ENCODE peak calls at places on chromosomes 12 and 14, in seven cellular contexts. One of them, this sample, is unnamed.

GRCh38 chr12:116977465-116978380 is 67.0 kb downstream of the FBXW8 start:
- DNase-seq in GM12892: no peak
- DNase-seq in K562: no peak
- DNase-seq in HepG2: no peak
- DNase-seq in SK-N-SH: no peak
- DNase-seq in GM12878: peak
- DNase-seq in H1: no peak
- DNase-seq in this sample: no peak

GRCh38 chr14:68881396-68881795 is 88.5 kb upstream of the ZFP36L1 start:
- DNase-seq in GM12892: no peak
- DNase-seq in K562: no peak
- DNase-seq in HepG2: no peak
- DNase-seq in SK-N-SH: no peak
- DNase-seq in GM12878: no peak
- DNase-seq in H1: no peak
- DNase-seq in this sample: no peak

GRCh38 chr12:130765186-130765659 is 49.1 kb upstream of the RIMBP2 start:
- DNase-seq in GM12892: no peak
- DNase-seq in K562: no peak
- DNase-seq in HepG2: no peak
- DNase-seq in SK-N-SH: no peak
- DNase-seq in GM12878: no peak
- DNase-seq in H1: no peak
- DNase-seq in this sample: no peak

GRCh38 chr12:5083955-5084849 is 40.5 kb downstream of the KCNA5 start:
- DNase-seq in GM12892: peak
- DNase-seq in K562: peak
- DNase-seq in HepG2: peak
- DNase-seq in SK-N-SH: peak
- DNase-seq in GM12878: peak
- DNase-seq in H1: peak
- DNase-seq in this sample: peak

GRCh38 chr14:37974421-37974820 is 233.3 kb upstream of the SSTR1 start:
- DNase-seq in GM12892: no peak
- DNase-seq in K562: no peak
- DNase-seq in HepG2: no peak
- DNase-seq in SK-N-SH: no peak
- DNase-seq in GM12878: no peak
- DNase-seq in H1: no peak
- DNase-seq in this sample: no peak

GRCh38 chr14:55131782-55132181 is 2.7 kb downstream of the LGALS3 start:
- DNase-seq in GM12892: no peak
- DNase-seq in K562: no peak
- DNase-seq in HepG2: no peak
- DNase-seq in SK-N-SH: no peak
- DNase-seq in GM12878: no peak
- DNase-seq in H1: no peak
- DNase-seq in this sample: no peak

GRCh38 chr14:69873877-69874780 is 5.1 kb upstream of the SMOC1 start:
- DNase-seq in GM12892: no peak
- DNase-seq in K562: no peak
- DNase-seq in HepG2: no peak
- DNase-seq in SK-N-SH: no peak
- DNase-seq in GM12878: no peak
- DNase-seq in H1: no peak
- DNase-seq in this sample: no peak

GRCh38 chr14:23665302-23666016 is 29.3 kb downstream of the DHRS2 start:
- DNase-seq in GM12892: no peak
- DNase-seq in K562: no peak
- DNase-seq in HepG2: no peak
- DNase-seq in SK-N-SH: no peak
- DNase-seq in GM12878: no peak
- DNase-seq in H1: no peak
- DNase-seq in this sample: no peak

GRCh38 chr12:99381992-99382391 is 265.6 kb upstream of the GARIN6 start:
- DNase-seq in GM12892: no peak
- DNase-seq in K562: no peak
- DNase-seq in HepG2: no peak
- DNase-seq in SK-N-SH: no peak
- DNase-seq in GM12878: peak
- DNase-seq in H1: no peak
- DNase-seq in this sample: no peak

GRCh38 chr12:95959107-95959506 is 16.0 kb downstream of the AMDHD1 start:
- DNase-seq in GM12892: no peak
- DNase-seq in K562: no peak
- DNase-seq in HepG2: peak
- DNase-seq in SK-N-SH: peak
- DNase-seq in GM12878: no peak
- DNase-seq in H1: no peak
- DNase-seq in this sample: no peak

GRCh38 chr14:90487031-90487430 is 90.2 kb downstream of the CALM1 start:
- DNase-seq in GM12892: no peak
- DNase-seq in K562: no peak
- DNase-seq in HepG2: no peak
- DNase-seq in SK-N-SH: peak
- DNase-seq in GM12878: no peak
- DNase-seq in H1: peak
- DNase-seq in this sample: no peak

GRCh38 chr14:32469388-32470160 is 140.5 kb downstream of the AKAP6 start:
- DNase-seq in GM12892: no peak
- DNase-seq in K562: peak
- DNase-seq in HepG2: peak
- DNase-seq in SK-N-SH: no peak
- DNase-seq in GM12878: no peak
- DNase-seq in H1: no peak
- DNase-seq in this sample: no peak

GRCh38 chr12:83823386-83824045 is 1089.1 kb downstream of the SLC6A15 start:
- DNase-seq in GM12892: peak
- DNase-seq in K562: peak
- DNase-seq in HepG2: peak
- DNase-seq in SK-N-SH: peak
- DNase-seq in GM12878: no peak
- DNase-seq in H1: peak
- DNase-seq in this sample: no peak

GRCh38 chr12:60266381-60266852 is 670.6 kb downstream of the SLC16A7 start:
- DNase-seq in GM12892: no peak
- DNase-seq in K562: no peak
- DNase-seq in HepG2: peak
- DNase-seq in SK-N-SH: no peak
- DNase-seq in GM12878: no peak
- DNase-seq in H1: no peak
- DNase-seq in this sample: no peak

GRCh38 chr14:68939893-68940613 is 39.0 kb downstream of the ACTN1 start:
- DNase-seq in GM12892: no peak
- DNase-seq in K562: no peak
- DNase-seq in HepG2: peak
- DNase-seq in SK-N-SH: peak
- DNase-seq in GM12878: no peak
- DNase-seq in H1: no peak
- DNase-seq in this sample: no peak

DNA sequence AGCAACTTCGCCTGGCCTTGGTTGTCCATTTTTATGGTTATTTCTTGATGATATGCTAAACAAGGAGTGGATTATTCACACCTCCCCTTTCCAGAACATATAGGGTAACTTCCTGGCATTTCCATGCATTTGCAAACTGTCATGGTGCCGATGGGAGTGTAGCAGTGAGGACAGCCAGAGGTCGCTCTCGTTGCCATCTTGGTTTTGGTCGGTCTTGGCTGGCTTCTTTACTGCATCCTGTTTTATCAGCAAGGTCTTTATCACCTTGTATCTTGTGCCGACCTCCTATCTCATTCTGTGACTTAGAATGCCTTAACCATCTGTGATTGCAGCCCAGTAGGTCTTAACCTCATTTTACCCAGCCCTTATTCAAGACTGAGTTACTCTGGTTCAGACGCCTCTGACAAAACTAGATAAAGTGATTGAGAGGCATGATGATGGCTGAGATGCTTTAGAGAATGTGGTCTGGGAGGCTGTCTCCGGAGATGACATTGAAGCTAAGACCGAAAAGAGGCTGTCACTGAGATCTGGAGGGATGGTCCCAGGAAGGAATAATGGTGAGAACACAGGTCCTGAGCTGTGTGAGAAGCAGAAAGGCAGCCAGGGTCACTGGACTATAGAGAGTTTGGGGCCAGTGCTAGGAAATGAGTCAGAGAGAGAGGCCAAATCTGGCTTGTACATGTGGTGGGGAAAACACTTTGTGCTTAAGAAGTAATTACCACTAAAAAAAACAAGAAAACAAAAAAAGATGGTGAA is 2.9 kb downstream of the GLT1D1 start:
- DNase-seq in GM12892: no peak
- DNase-seq in K562: no peak
- DNase-seq in HepG2: no peak
- DNase-seq in SK-N-SH: no peak
- DNase-seq in GM12878: peak
- DNase-seq in H1: no peak
- DNase-seq in this sample: no peak
- TF ChIP-seq TAF1 in GM12892: no peak
- TF ChIP-seq TAF1 in K562: no peak
- TF ChIP-seq TAF1 in HepG2: no peak
- TF ChIP-seq TAF1 in SK-N-SH: no peak
- TF ChIP-seq TAF1 in GM12878: no peak
- TF ChIP-seq TAF1 in H1: no peak
- TF ChIP-seq TAF1 in this sample: peak

GRCh38 chr12:113650476-113650875 is 178.8 kb upstream of the LHX5 start:
- DNase-seq in GM12892: no peak
- DNase-seq in K562: no peak
- DNase-seq in HepG2: no peak
- DNase-seq in SK-N-SH: no peak
- DNase-seq in GM12878: no peak
- DNase-seq in H1: no peak
- DNase-seq in this sample: no peak
- TF ChIP-seq TAF1 in GM12892: no peak
- TF ChIP-seq TAF1 in K562: no peak
- TF ChIP-seq TAF1 in HepG2: no peak
- TF ChIP-seq TAF1 in SK-N-SH: no peak
- TF ChIP-seq TAF1 in GM12878: no peak
- TF ChIP-seq TAF1 in H1: no peak
- TF ChIP-seq TAF1 in this sample: no peak

GRCh38 chr12:85804663-85805062 is 31.5 kb downstream of the RASSF9 start:
- DNase-seq in GM12892: no peak
- DNase-seq in K562: no peak
- DNase-seq in HepG2: no peak
- DNase-seq in SK-N-SH: no peak
- DNase-seq in GM12878: no peak
- DNase-seq in H1: no peak
- DNase-seq in this sample: no peak
- TF ChIP-seq TAF1 in GM12892: no peak
- TF ChIP-seq TAF1 in K562: no peak
- TF ChIP-seq TAF1 in HepG2: no peak
- TF ChIP-seq TAF1 in SK-N-SH: no peak
- TF ChIP-seq TAF1 in GM12878: no peak
- TF ChIP-seq TAF1 in H1: no peak
- TF ChIP-seq TAF1 in this sample: no peak

GRCh38 chr14:58954874-58955273 is 233.6 kb upstream of the DAAM1 start:
- DNase-seq in GM12892: no peak
- DNase-seq in K562: no peak
- DNase-seq in HepG2: no peak
- DNase-seq in SK-N-SH: no peak
- DNase-seq in GM12878: no peak
- DNase-seq in H1: no peak
- DNase-seq in this sample: no peak
- TF ChIP-seq TAF1 in GM12892: no peak
- TF ChIP-seq TAF1 in K562: no peak
- TF ChIP-seq TAF1 in HepG2: no peak
- TF ChIP-seq TAF1 in SK-N-SH: no peak
- TF ChIP-seq TAF1 in GM12878: no peak
- TF ChIP-seq TAF1 in H1: no peak
- TF ChIP-seq TAF1 in this sample: no peak